ENCODE peak calls at places on chromosomes 6 and 20, in five cellular contexts. T is astrocyte of the cerebellum, E is heart right ventricle, N is fibroblast of the aortic adventitia, G is GM23248. R is an unnamed sample.

GRCh38 chr6:168943231-168943905 is 310.3 kb downstream of the THBS2 start:
- DNase-seq in T (no peak), E (no peak), N (no peak), G (no peak), R (no peak)

GRCh38 chr6:116531675-116532570 is 13.6 kb downstream of the TRAPPC3L start:
- DNase-seq in T (peak), E (peak), N (peak), G (peak), R (no peak)

GRCh38 chr6:159996626-159997497 is 28.0 kb downstream of the IGF2R start:
- DNase-seq in T (no peak), E (no peak), N (no peak), G (no peak), R (no peak)

GRCh38 chr20:41213150-41213820 is 75.9 kb downstream of the PLCG1 start:
- DNase-seq in T (no peak), E (no peak), N (peak), G (peak), R (no peak)

GRCh38 chr6:13709698-13710551 is 1.7 kb downstream of the RANBP9 start:
- DNase-seq in T (no peak), E (no peak), N (peak), G (peak), R (no peak)

GRCh38 chr6:95279641-95280040 is 297.7 kb upstream of the MANEA start:
- DNase-seq in T (no peak), E (no peak), N (no peak), G (no peak), R (no peak)

GRCh38 chr6:76817429-76817828 is 645.9 kb downstream of the HTR1B start:
- DNase-seq in T (no peak), E (no peak), N (no peak), G (no peak), R (no peak)

GRCh38 chr20:57593134-57593886 is 26.9 kb downstream of the ZBP1 start:
- DNase-seq in T (no peak), E (no peak), N (no peak), G (no peak), R (no peak)

GRCh38 chr20:43409041-43409913 is 48.4 kb upstream of the SRSF6 start:
- DNase-seq in T (peak), E (no peak), N (peak), G (peak), R (no peak)

GRCh38 chr20:55095745-55096450 is 620.5 kb downstream of the DOK5 start:
- DNase-seq in T (no peak), E (no peak), N (no peak), G (no peak), R (no peak)

GRCh38 chr6:154243793-154244768 is 112.5 kb downstream of the IPCEF1 start:
- DNase-seq in T (no peak), E (no peak), N (no peak), G (no peak), R (no peak)

GRCh38 chr6:35532141-35532540 is 19.4 kb upstream of the TULP1 start:
- DNase-seq in T (no peak), E (no peak), N (no peak), G (no peak), R (no peak)

GRCh38 chr6:56724455-56724854 is 81.8 kb upstream of the DST start:
- DNase-seq in T (peak), E (no peak), N (peak), G (peak), R (no peak)

GRCh38 chr6:166958926-166959861 is 2.8 kb upstream of the RNASET2 start:
- DNase-seq in T (no peak), E (peak), N (no peak), G (no peak), R (no peak)

GRCh38 chr6:161139766-161140553 is 133.9 kb downstream of the AGPAT4 start:
- DNase-seq in T (no peak), E (no peak), N (no peak), G (peak), R (no peak)

GRCh38 chr6:108163644-108164536 is 1.9 kb upstream of the NR2E1 start:
- DNase-seq in T (no peak), E (no peak), N (no peak), G (peak), R (no peak)

GRCh38 chr20:21557246-21557982 is 43.5 kb upstream of the NKX2-2 start:
- DNase-seq in T (no peak), E (no peak), N (no peak), G (no peak), R (no peak)

GRCh38 chr20:34472246-34472925 is 43.8 kb upstream of the DYNLRB1 start:
- DNase-seq in T (no peak), E (no peak), N (peak), G (peak), R (no peak)

GRCh38 chr20:59055302-59055701 is 12.7 kb upstream of the PRELID3B start:
- DNase-seq in T (no peak), E (peak), N (peak), G (peak), R (no peak)

GRCh38 chr6:123439371-123439770 is 197.4 kb downstream of the TRDN start:
- DNase-seq in T (no peak), E (peak), N (no peak), G (no peak), R (no peak)

GRCh38 chr20:37392441-37393195 is 46.7 kb downstream of the SRC start:
- DNase-seq in T (no peak), E (no peak), N (no peak), G (peak), R (no peak)

GRCh38 chr20:5949943-5950270 is 426 bp downstream of the TRMT6 start:
- DNase-seq in T (no peak), E (no peak), N (no peak), G (no peak), R (no peak)

GRCh38 chr6:158506577-158506976 is 53.3 kb upstream of the TMEM181 start:
- DNase-seq in T (no peak), E (no peak), N (no peak), G (peak), R (no peak)

GRCh38 chr6:130846507-130846906 is 19.3 kb downstream of the SMLR1 start:
- DNase-seq in T (no peak), E (no peak), N (no peak), G (no peak), R (no peak)
- H3K4me3 ChIP-seq in T (no peak), E (no peak), N (no peak), G (no peak), R (no peak)

GRCh38 chr6:140546640-140547039 is 1172.2 kb upstream of the CITED2 start:
- DNase-seq in T (no peak), E (no peak), N (no peak), G (peak), R (no peak)

GRCh38 chr6:140542858-140543257 is 1168.4 kb upstream of the CITED2 start:
- DNase-seq in T (no peak), E (no peak), N (no peak), G (no peak), R (no peak)

GRCh38 chr6:140540743-140541142 is 1166.3 kb upstream of the CITED2 start:
- DNase-seq in T (no peak), E (no peak), N (no peak), G (no peak), R (no peak)

GRCh38 chr6:140541288-140541687 is 1166.8 kb upstream of the CITED2 start:
- DNase-seq in T (no peak), E (no peak), N (no peak), G (no peak), R (no peak)

GRCh38 chr6:140544431-140544830 is 1170.0 kb upstream of the CITED2 start:
- DNase-seq in T (no peak), E (no peak), N (no peak), G (no peak), R (no peak)
- H3K4me3 ChIP-seq in T (no peak), E (no peak), N (no peak), G (no peak), R (no peak)

DNA sequence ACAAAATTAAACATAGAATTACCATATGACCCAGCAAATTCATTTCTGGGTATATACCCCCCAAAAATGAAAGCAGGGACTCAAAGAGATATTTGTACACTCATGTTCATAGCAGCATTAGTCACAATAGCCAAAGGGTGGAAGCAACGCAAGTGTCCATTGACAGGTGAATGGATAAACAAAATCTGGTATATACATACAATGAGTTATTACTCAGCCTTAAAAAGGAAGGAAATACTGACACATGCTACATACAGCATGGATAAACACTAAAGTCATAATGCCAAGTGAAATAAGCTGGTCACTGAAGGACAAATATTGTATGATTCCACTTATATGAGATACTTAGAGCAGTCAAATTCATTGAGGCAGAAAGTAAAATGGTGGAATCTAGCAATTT is 5.3 kb upstream of the STX11 start:
- DNase-seq in T (no peak), E (no peak), N (no peak), G (no peak), R (no peak)
- H3K4me3 ChIP-seq in T (no peak), E (no peak), N (no peak), G (no peak), R (no peak)

GRCh38 chr6:109382576-109383437 is 540 bp upstream of the CD164 start:
- DNase-seq in T (peak), E (peak), N (peak), G (peak), R (peak)

GRCh38 chr6:109381747-109382575 is at the start of gene CD164:
- DNase-seq in T (peak), E (peak), N (peak), G (peak), R (peak)

GRCh38 chr6:109381007-109381746 is 1.1 kb downstream of the CD164 start:
- DNase-seq in T (no peak), E (no peak), N (peak), G (peak), R (no peak)

GRCh38 chr6:109383438-109383940 is 1.2 kb upstream of the CD164 start:
- DNase-seq in T (no peak), E (no peak), N (no peak), G (peak), R (no peak)

GRCh38 chr6:109379706-109380105 is 2.6 kb downstream of the CD164 start:
- DNase-seq in T (no peak), E (no peak), N (peak), G (peak), R (no peak)
- H3K4me3 ChIP-seq in T (peak), E (peak), N (peak), G (peak), R (peak)

GRCh38 chr6:10391799-10392198 is 23.1 kb downstream of the TFAP2A start:
- DNase-seq in T (no peak), E (no peak), N (no peak), G (no peak), R (no peak)
- H3K4me3 ChIP-seq in T (no peak), E (no peak), N (no peak), G (no peak), R (no peak)

GRCh38 chr6:149031545-149032317 is 284.9 kb downstream of the UST start:
- DNase-seq in T (peak), E (no peak), N (peak), G (peak), R (no peak)
- H3K4me3 ChIP-seq in T (peak), E (no peak), N (no peak), G (no peak), R (peak)

GRCh38 chr20:24109537-24109936 is 121.0 kb upstream of the GGTLC1 start:
- DNase-seq in T (no peak), E (no peak), N (no peak), G (no peak), R (no peak)
- H3K4me3 ChIP-seq in T (no peak), E (no peak), N (no peak), G (no peak), R (no peak)

GRCh38 chr6:119333707-119334295 is 15.8 kb downstream of the MAN1A1 start:
- DNase-seq in T (no peak), E (no peak), N (no peak), G (no peak), R (no peak)
- H3K4me3 ChIP-seq in T (no peak), E (no peak), N (no peak), G (no peak), R (no peak)

GRCh38 chr6:37103169-37104039 is 66.5 kb upstream of the PIM1 start:
- DNase-seq in T (no peak), E (peak), N (peak), G (peak), R (peak)
- H3K4me3 ChIP-seq in T (peak), E (peak), N (peak), G (peak), R (peak)

GRCh38 chr6:90584636-90585255 is 2.1 kb downstream of the MAP3K7 start:
- DNase-seq in T (no peak), E (no peak), N (peak), G (peak), R (no peak)
- H3K4me3 ChIP-seq in T (peak), E (no peak), N (peak), G (peak), R (peak)

R was measured in thoracic aorta.